ENCODE peak calls at places on chromosome 9, in ten cellular contexts. V is astrocyte of the cerebellum, L is MM.1S, K is A549, Q is endothelial cell, M is coronary artery, R is GM12865, F is Calu3, H is AG04450, T is HFFc6. N is an unnamed sample.

GRCh38 chr9:107707915-107708441 is 218.4 kb upstream of the KLF4 start:
- DNase-seq in K (peak; percentile 25), V (no peak), L (no peak), R (no peak), T (peak; percentile 68), Q (no peak), H (no peak), F (no peak), M (no peak), N (peak; percentile 60)

GRCh38 chr9:112341741-112342140 is 8.3 kb upstream of the PTBP3 start:
- DNase-seq in T (peak; percentile 44), M (no peak), H (no peak), R (no peak), L (no peak), F (no peak), V (no peak), Q (no peak), K (no peak), N (peak; percentile 33)

GRCh38 chr9:125460883-125461475 is 199.4 kb downstream of the GAPVD1 start:
- DNase-seq in R (no peak), L (no peak), H (peak; percentile 45), K (no peak), T (peak; percentile 40), Q (no peak), F (no peak), M (no peak), V (peak; percentile 95), N (peak; percentile 48)

GRCh38 chr9:88766778-88767503 is 224.3 kb upstream of the S1PR3 start:
- DNase-seq in F (no peak), Q (no peak), H (no peak), V (no peak), R (no peak), T (peak; percentile 55), L (no peak), K (no peak), M (no peak), N (peak; percentile 80)

GRCh38 chr9:94042516-94042915 is 41.7 kb upstream of the PTPDC1 start:
- DNase-seq in K (no peak), Q (no peak), L (no peak), H (no peak), V (no peak), F (no peak), R (no peak), M (no peak), T (no peak), N (no peak)

GRCh38 chr9:121821326-121821725 is 169.9 kb downstream of the DAB2IP start:
- DNase-seq in M (peak; percentile 28), Q (no peak), K (no peak), V (no peak), F (no peak), T (no peak), H (no peak), R (no peak), L (no peak), N (no peak)

GRCh38 chr9:16001856-16002255 is 449.0 kb downstream of the CCDC171 start:
- DNase-seq in M (no peak), R (no peak), T (peak; percentile 10), H (no peak), F (no peak), L (no peak), V (no peak), K (no peak), Q (no peak), N (peak; percentile 62)

GRCh38 chr9:97109194-97109811 is 70.4 kb upstream of the CTSV start:
- DNase-seq in Q (peak; percentile 50), M (no peak), R (peak; percentile 58), K (peak; percentile 9), L (peak; percentile 63), T (peak; percentile 26), H (no peak), F (peak; percentile 64), V (no peak), N (peak; percentile 3)

GRCh38 chr9:112120471-112120925 is 54.6 kb downstream of the SUSD1 start:
- DNase-seq in V (no peak), F (no peak), M (no peak), Q (no peak), K (no peak), L (no peak), T (no peak), H (no peak), R (no peak), N (peak; percentile 20)

GRCh38 chr9:4547016-4547415 is 56.7 kb downstream of the SLC1A1 start:
- DNase-seq in F (no peak), R (no peak), M (no peak), H (no peak), Q (no peak), T (peak; percentile 7), V (no peak), L (no peak), K (no peak), N (peak; percentile 18)

GRCh38 chr9:14205463-14205862 is 108.5 kb downstream of the NFIB start:
- DNase-seq in L (no peak), R (no peak), T (peak; percentile 63), M (no peak), Q (no peak), V (peak; percentile 78), F (no peak), K (peak; percentile 15), H (peak; percentile 36), N (peak; percentile 84)

GRCh38 chr9:18543406-18543965 is 69.5 kb downstream of the ADAMTSL1 start:
- DNase-seq in L (no peak), F (no peak), Q (no peak), M (no peak), V (peak; percentile 40), K (no peak), R (no peak), T (peak; percentile 71), H (peak; percentile 18), N (peak; percentile 76)

GRCh38 chr9:336039-336438 is 121.4 kb downstream of the DOCK8 start:
- DNase-seq in L (no peak), V (no peak), R (no peak), H (no peak), F (no peak), K (no peak), Q (no peak), T (no peak), M (no peak), N (no peak)

GRCh38 chr9:72271617-72272478 is 93.2 kb downstream of the ZFAND5 start:
- DNase-seq in K (peak; percentile 76), L (peak; percentile 62), Q (peak; percentile 76), T (peak; percentile 57), M (no peak), H (peak; percentile 7), F (peak; percentile 51), R (peak; percentile 70), V (peak; percentile 33), N (peak; percentile 41)

DNA sequence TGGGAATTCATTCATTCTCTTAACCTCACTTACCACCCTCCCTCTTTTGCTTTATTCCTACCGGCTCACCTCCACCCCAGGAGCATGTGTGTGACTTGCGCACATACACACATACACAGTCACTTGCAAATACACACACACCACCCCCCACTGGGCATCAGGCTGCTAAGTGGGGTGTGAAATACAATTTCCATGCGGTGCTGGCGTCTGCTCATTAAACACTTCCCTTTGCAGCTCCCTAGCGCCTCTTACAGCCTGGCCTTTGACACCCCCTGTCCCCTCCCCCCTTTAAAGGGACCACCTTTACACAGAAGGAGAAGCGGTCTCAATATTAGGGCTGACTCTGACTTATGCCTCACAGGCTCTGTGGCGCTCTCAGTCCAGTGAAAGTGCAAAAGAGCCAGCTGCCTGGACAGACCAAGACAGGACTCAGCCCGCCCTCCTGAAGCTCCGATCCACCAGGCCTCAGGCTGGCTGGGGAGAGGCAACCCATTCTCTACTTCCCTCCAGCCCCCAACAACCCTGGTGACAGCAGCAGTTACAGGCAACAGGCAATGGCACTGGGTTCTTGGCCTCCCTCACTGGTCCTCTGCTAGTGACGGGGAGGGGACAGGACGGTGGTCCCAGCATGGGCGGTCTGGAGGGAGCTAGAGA is 12.2 kb downstream of the ENHO start:
- DNase-seq in V (no peak), L (no peak), F (no peak), K (no peak), M (no peak), H (no peak), Q (no peak), T (no peak), R (no peak), N (no peak)
- TF ChIP-seq CTCF in V (no peak), L (no peak), F (no peak), K (no peak), M (no peak), H (no peak), Q (no peak), T (no peak), R (no peak), N (no peak)

DNA sequence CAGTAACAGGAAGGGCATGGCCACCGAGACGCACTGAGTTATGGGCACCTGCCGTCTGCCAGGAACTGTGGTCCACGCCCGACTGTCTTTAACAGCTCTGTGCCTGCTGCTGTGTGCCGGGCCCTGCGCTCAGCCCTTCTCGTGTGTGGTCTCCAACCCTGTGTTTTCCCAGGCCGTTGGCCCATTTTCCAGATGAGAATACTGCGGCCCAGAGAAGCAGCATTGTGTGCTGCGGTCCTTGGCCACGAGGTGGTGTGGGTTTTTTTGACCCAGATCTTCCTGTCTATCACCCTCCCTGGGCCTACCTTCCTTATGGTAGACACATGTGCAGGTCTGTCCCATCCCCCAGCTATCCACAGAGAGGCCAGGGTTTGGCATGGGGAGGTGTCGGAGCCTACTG is 47.0 kb downstream of the RXRA start:
- DNase-seq in H (no peak), Q (no peak), L (no peak), T (no peak), F (no peak), R (peak; percentile 16), M (no peak), K (no peak), V (no peak), N (no peak)
- TF ChIP-seq CTCF in H (no peak), Q (no peak), L (no peak), T (no peak), F (no peak), R (peak; percentile 8), M (no peak), K (no peak), V (peak; percentile 4), N (no peak)

DNA sequence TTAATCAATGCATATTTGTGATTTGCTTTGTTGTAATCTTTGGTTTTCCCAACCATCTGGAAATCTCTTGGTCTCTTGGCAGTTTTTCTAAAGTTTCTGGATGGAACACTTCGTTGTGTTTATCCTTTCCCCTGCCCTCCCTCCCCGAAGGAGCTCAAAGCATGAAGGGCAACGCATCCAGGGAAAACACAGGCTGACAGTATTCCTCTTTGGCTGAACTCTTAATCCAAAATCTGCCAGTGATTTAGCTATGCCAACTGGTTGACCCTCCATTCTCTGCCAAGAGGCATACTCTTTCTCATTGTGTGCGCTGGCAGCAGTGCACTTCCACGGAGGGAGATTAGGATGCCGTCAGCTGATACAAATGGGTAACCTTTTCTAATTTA is 20.5 kb downstream of the ZBTB34 start:
- DNase-seq in K (no peak), T (no peak), L (no peak), M (no peak), R (no peak), Q (no peak), H (no peak), F (no peak), V (no peak), N (no peak)
- TF ChIP-seq CTCF in K (no peak), T (no peak), L (no peak), M (no peak), R (no peak), Q (no peak), H (no peak), F (no peak), V (no peak), N (no peak)

DNA sequence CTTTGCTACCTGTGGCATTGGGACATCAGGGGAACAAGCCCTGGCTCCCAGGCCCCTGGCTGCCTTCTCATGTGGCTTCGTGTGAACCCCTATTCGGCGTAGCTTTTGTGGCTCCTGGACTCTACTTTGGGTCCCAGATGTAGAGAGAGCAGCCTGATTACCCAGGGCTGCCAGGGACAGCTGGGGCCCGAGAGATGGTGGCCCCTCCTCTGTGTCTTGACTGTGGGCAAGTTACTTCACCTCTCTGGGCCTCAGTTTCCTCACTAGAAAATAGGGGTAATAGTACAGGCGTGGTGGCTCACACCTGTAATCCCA is 2.0 kb downstream of the PKN3 start:
- DNase-seq in F (no peak), L (no peak), H (no peak), V (no peak), T (no peak), Q (no peak), K (no peak), R (no peak), M (peak; percentile 61), N (no peak)
- TF ChIP-seq CTCF in F (no peak), L (no peak), H (no peak), V (no peak), T (no peak), Q (no peak), K (no peak), R (no peak), M (no peak), N (no peak)

N was measured in foreskin fibroblast.